ENCODE peak calls at places on chromosomes 16 and 17, in seven cellular contexts. I is HL-60, B is gastrocnemius medialis, R is dorsolateral prefrontal cortex, H is spleen, O is HCT116, Q is lung. N is an unnamed sample.

GRCh38 chr16:79363484-79363883 is 237.1 kb downstream of the MAF start:
- DNase-seq in H (no peak), O (no peak), R (no peak), Q (no peak), B (no peak), I (no peak), N (no peak)

GRCh38 chr16:16141141-16141540 is 82.2 kb downstream of the ABCC6 start:
- DNase-seq in I (no peak), H (no peak), Q (no peak), O (no peak), B (no peak), R (no peak), N (no peak)

GRCh38 chr16:85729452-85729851 is 21.4 kb downstream of the C16orf74 start:
- DNase-seq in Q (no peak), B (no peak), O (no peak), I (no peak), H (no peak), R (no peak), N (no peak)

GRCh38 chr17:74271902-74272563 is 2.0 kb upstream of the DNAI2 start:
- DNase-seq in Q (peak), H (no peak), B (no peak), O (no peak), R (peak), I (no peak), N (no peak)

GRCh38 chr17:72946126-72946525 is 146.4 kb downstream of the SLC39A11 start:
- DNase-seq in I (no peak), B (no peak), Q (no peak), O (no peak), H (no peak), R (no peak), N (no peak)

GRCh38 chr17:48048321-48049140 is at the start of gene NFE2L1:
- DNase-seq in Q (peak), I (peak), O (peak), R (peak), H (no peak), B (peak), N (peak)

GRCh38 chr17:77728022-77728671 is 230.4 kb upstream of the TNRC6C start:
- DNase-seq in O (peak), Q (no peak), B (peak), I (no peak), R (no peak), H (no peak), N (no peak)

GRCh38 chr17:4950075-4950756 is 703 bp upstream of the ENO3 start:
- DNase-seq in I (peak), O (no peak), Q (peak), R (no peak), B (peak), H (peak), N (no peak)

GRCh38 chr16:53098526-53099317 is 43.9 kb downstream of the CHD9 start:
- DNase-seq in Q (peak), I (peak), H (peak), B (peak), O (no peak), R (peak), N (peak)

GRCh38 chr17:64174686-64175456 is 44.9 kb upstream of the ERN1 start:
- DNase-seq in R (peak), O (no peak), I (peak), B (peak), Q (peak), H (no peak), N (no peak)

GRCh38 chr16:9007177-9007794 is 43.6 kb upstream of the USP7 start:
- DNase-seq in I (no peak), O (no peak), B (no peak), Q (no peak), H (no peak), R (no peak), N (peak)

GRCh38 chr16:59385953-59386352 is 651.8 kb upstream of the GOT2 start:
- DNase-seq in Q (no peak), O (no peak), B (no peak), I (no peak), R (no peak), H (no peak), N (peak)

GRCh38 chr17:3529817-3530741 is 27.5 kb downstream of the TRPV3 start:
- DNase-seq in Q (peak), I (no peak), R (peak), B (peak), H (peak), O (no peak), N (peak)

GRCh38 chr16:17404903-17405691 is 65.7 kb downstream of the XYLT1 start:
- DNase-seq in B (peak), O (no peak), I (no peak), Q (peak), R (peak), H (no peak), N (peak)

GRCh38 chr16:58638148-58639036 is 8.8 kb upstream of the CNOT1 start:
- DNase-seq in H (no peak), Q (no peak), O (peak), I (peak), B (peak), R (no peak), N (no peak)

GRCh38 chr17:57453841-57454240 is 197.5 kb downstream of the MSI2 start:
- DNase-seq in H (no peak), O (no peak), I (no peak), R (no peak), Q (no peak), B (no peak), N (no peak)

GRCh38 chr17:35372846-35373531 is 432 bp downstream of the SLFN11 start:
- DNase-seq in O (no peak), I (peak), H (peak), R (no peak), B (no peak), Q (no peak), N (no peak)

GRCh38 chr17:46012506-46013079 is 13.5 kb downstream of the STH start:
- DNase-seq in O (no peak), B (no peak), Q (no peak), R (no peak), I (no peak), H (peak), N (no peak)

GRCh38 chr17:55625516-55625915 is 97.1 kb downstream of the TMEM100 start:
- DNase-seq in Q (no peak), O (no peak), I (no peak), H (no peak), B (no peak), R (no peak), N (no peak)

GRCh38 chr16:68426355-68426652 is 22.0 kb downstream of the SMPD3 start:
- DNase-seq in H (no peak), R (no peak), O (no peak), I (no peak), Q (no peak), B (no peak), N (no peak)

GRCh38 chr16:69799601-69800000 is 37.5 kb downstream of the WWP2 start:
- DNase-seq in B (no peak), H (no peak), Q (no peak), I (no peak), R (no peak), O (no peak), N (no peak)

GRCh38 chr16:85602831-85603755 is 10.0 kb upstream of the GSE1 start:
- DNase-seq in B (peak), Q (no peak), R (no peak), H (no peak), I (no peak), O (no peak), N (no peak)

GRCh38 chr16:19810817-19811731 is 73.6 kb downstream of the GPRC5B start:
- DNase-seq in H (no peak), B (no peak), I (no peak), O (no peak), R (no peak), Q (no peak), N (no peak)

GRCh38 chr16:50613281-50613991 is 65.2 kb downstream of the NKD1 start:
- DNase-seq in Q (no peak), H (no peak), R (no peak), B (no peak), I (no peak), O (no peak), N (peak)

GRCh38 chr17:16398270-16399267 is 16.8 kb upstream of the TRPV2 start:
- DNase-seq in Q (no peak), O (no peak), I (no peak), B (no peak), H (peak), R (no peak), N (no peak)

GRCh38 chr17:16419074-16419928 is 3.9 kb downstream of the TRPV2 start:
- DNase-seq in R (no peak), O (no peak), Q (no peak), I (no peak), H (no peak), B (no peak), N (no peak)

GRCh38 chr17:68910256-68910705 is 44.9 kb downstream of the ABCA8 start:
- DNase-seq in Q (no peak), I (peak), O (no peak), R (peak), B (peak), H (no peak), N (no peak)

GRCh38 chr16:60815865-60816264 is 1220.4 kb downstream of the CDH8 start:
- DNase-seq in B (no peak), I (no peak), R (no peak), Q (no peak), H (no peak), O (no peak), N (no peak)

GRCh38 chr17:32673964-32674363 is 187.2 kb downstream of the CDK5R1 start:
- DNase-seq in B (no peak), Q (no peak), H (no peak), O (no peak), R (no peak), I (no peak), N (no peak)

GRCh38 chr17:57948555-57949420 is 6.4 kb downstream of the CUEDC1 start:
- DNase-seq in O (peak), H (no peak), R (no peak), Q (peak), B (peak), I (peak), N (peak)

GRCh38 chr17:41624208-41625101 is at the start of gene KRT17:
- DNase-seq in Q (no peak), H (peak), I (peak), B (no peak), R (no peak), O (no peak), N (no peak)

GRCh38 chr17:67256075-67256732 is 11.2 kb upstream of the HELZ start:
- DNase-seq in Q (no peak), B (no peak), H (no peak), R (no peak), I (no peak), O (no peak), N (no peak)

GRCh38 chr16:31528726-31529397 is 1.2 kb downstream of the AHSP start:
- DNase-seq in B (no peak), H (no peak), I (no peak), R (no peak), Q (peak), O (no peak), N (peak)

GRCh38 chr17:3318336-3318735 is 20.2 kb upstream of the OR3A1 start:
- DNase-seq in O (no peak), R (no peak), B (no peak), H (no peak), Q (no peak), I (no peak), N (peak)

GRCh38 chr16:15933781-15934180 is 15.6 kb upstream of the ABCC1 start:
- DNase-seq in Q (no peak), H (no peak), I (no peak), R (no peak), B (no peak), O (no peak), N (no peak)

GRCh38 chr17:59845595-59846390 is 47.0 kb downstream of the TUBD1 start:
- DNase-seq in O (peak), Q (peak), H (no peak), R (no peak), I (peak), B (peak), N (no peak)

GRCh38 chr16:620700-621525 is 9.9 kb upstream of the WFIKKN1 start:
- DNase-seq in Q (no peak), R (no peak), I (no peak), O (no peak), H (no peak), B (no peak), N (no peak)
- H3K27ac ChIP-seq in Q (peak), R (no peak), I (no peak), O (peak), H (no peak), B (no peak), N (no peak)

GRCh38 chr17:42674755-42675347 is 1.9 kb downstream of the PLEKHH3 start:
- DNase-seq in Q (no peak), B (peak), O (no peak), H (no peak), I (no peak), R (no peak), N (no peak)

GRCh38 chr17:42676424-42677011 is at the start of gene PLEKHH3:
- DNase-seq in H (peak), I (no peak), R (no peak), O (no peak), Q (no peak), B (no peak), N (no peak)

GRCh38 chr17:42673885-42674754 is 2.7 kb downstream of the PLEKHH3 start:
- DNase-seq in R (no peak), Q (peak), I (no peak), B (peak), H (no peak), O (no peak), N (peak)

GRCh38 chr17:42675984-42676423 is 790 bp downstream of the PLEKHH3 start:
- DNase-seq in Q (no peak), B (peak), O (no peak), R (no peak), H (peak), I (no peak), N (peak)

DNA sequence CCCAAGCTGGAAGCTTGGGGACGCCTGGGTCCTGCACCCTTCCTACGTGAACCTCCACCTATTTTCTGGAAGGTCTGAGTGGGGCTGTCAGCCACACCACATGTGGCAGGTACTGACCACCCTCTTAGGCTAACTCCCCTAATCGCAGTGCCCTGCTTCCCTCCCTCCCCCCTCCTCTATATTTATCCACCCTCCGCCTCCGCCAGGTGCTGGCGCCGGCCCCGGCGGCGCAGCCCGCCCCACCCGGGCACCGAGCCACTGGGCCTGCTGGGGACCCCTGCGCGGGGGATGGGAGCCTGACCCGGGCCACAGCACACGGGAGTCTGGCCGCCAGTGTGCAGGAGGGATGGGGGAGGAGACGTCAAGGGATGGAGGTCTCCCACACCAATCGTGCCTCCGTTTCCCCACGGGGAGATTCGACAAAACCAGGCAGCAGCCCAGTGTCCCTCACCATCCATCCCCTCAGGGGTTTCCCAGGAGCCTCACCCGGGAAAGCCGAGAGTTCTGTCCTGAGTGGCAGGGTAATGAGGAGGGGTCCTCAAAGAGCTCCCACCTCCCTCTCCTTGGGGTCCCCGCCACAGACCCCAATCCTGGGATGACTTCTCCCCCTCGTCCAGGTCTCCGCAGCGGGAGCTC is 1.3 kb downstream of the PLEKHH3 start:
- DNase-seq in O (no peak), R (no peak), I (no peak), H (no peak), B (peak), Q (no peak), N (peak)
- H3K27ac ChIP-seq in O (peak), R (no peak), I (no peak), H (peak), B (peak), Q (peak), N (peak)

GRCh38 chr16:87492241-87492635 is 586 bp downstream of the ZCCHC14 start:
- DNase-seq in I (no peak), O (no peak), B (no peak), R (no peak), Q (no peak), H (no peak), N (no peak)
- H3K27ac ChIP-seq in I (no peak), O (peak), B (peak), R (no peak), Q (peak), H (no peak), N (no peak)

GRCh38 chr17:75346906-75347305 is 57.7 kb upstream of the SLC25A19 start:
- DNase-seq in Q (no peak), H (no peak), R (no peak), O (no peak), B (no peak), I (peak), N (peak)
- H3K27ac ChIP-seq in Q (no peak), H (peak), R (no peak), O (no peak), B (no peak), I (peak), N (peak)

GRCh38 chr16:72848045-72848410 is 199.9 kb downstream of the ZFHX3 start:
- DNase-seq in O (no peak), B (no peak), R (no peak), I (no peak), H (no peak), Q (no peak), N (no peak)

GRCh38 chr16:72848759-72849664 is 198.9 kb downstream of the ZFHX3 start:
- DNase-seq in Q (peak), B (peak), O (peak), I (peak), H (no peak), R (peak), N (peak)

GRCh38 chr16:72850863-72851262 is 197.1 kb downstream of the ZFHX3 start:
- DNase-seq in I (no peak), Q (no peak), H (no peak), O (no peak), B (no peak), R (no peak), N (no peak)

GRCh38 chr16:72847187-72848044 is 200.5 kb downstream of the ZFHX3 start:
- DNase-seq in I (peak), B (no peak), Q (no peak), O (no peak), H (no peak), R (no peak), N (peak)

GRCh38 chr16:72850021-72850420 is 197.9 kb downstream of the ZFHX3 start:
- DNase-seq in B (no peak), Q (no peak), I (no peak), H (no peak), O (no peak), R (no peak), N (no peak)
- H3K27ac ChIP-seq in B (peak), Q (peak), I (no peak), H (no peak), O (no peak), R (no peak), N (no peak)

GRCh38 chr16:77385481-77385880 is 49.4 kb downstream of the ADAMTS18 start:
- DNase-seq in I (no peak), B (no peak), Q (no peak), H (no peak), O (no peak), R (no peak), N (no peak)
- H3K27ac ChIP-seq in I (no peak), B (no peak), Q (no peak), H (no peak), O (no peak), R (no peak), N (no peak)

GRCh38 chr17:19656336-19656735 is 7.8 kb downstream of the ALDH3A2 start:
- DNase-seq in O (no peak), I (no peak), Q (no peak), H (no peak), B (no peak), R (no peak), N (no peak)
- H3K27ac ChIP-seq in O (no peak), I (no peak), Q (no peak), H (no peak), B (no peak), R (no peak), N (no peak)

DNA sequence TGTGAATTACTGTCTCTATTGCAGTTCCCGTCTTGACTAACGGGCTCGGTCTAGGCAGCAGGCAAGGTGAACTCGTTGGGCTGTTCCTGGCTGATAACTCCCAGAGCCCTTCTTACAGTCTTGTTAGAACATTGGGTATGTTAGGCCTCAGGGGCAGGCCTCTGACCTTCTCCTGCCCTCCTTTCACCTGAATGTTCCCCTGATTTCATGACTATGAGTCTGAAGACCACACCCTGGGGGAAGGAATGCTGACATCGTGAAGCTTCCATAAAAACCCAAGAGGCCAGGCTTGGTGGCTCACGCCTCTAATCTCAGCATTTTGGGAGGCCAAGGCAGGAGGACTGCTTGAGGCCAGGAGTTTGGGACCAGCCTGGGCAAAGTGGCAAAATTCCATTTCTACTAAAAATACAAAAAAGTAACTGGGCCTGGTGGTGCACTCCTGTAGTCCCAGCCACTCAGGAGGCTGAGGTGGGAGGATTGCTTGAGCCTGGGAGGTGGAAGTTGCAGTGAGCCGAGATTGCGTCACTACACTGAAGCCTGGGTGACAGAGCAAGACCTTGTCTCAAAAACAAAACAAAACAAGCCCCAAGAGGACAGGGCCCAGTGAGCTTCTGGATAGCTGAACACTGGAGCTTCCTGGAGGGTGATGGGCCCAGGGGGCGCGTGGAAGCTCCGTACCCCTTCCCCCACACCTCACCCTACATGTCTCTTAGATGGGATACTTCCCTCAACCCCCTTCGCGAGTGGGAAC is 47.8 kb upstream of the FBXO47 start:
- DNase-seq in Q (no peak), H (no peak), B (no peak), O (no peak), R (no peak), I (peak), N (no peak)
- H3K27ac ChIP-seq in Q (peak), H (no peak), B (peak), O (no peak), R (no peak), I (peak), N (no peak)

N was measured in cardiac muscle cell.